ENCODE peak calls at places on chromosomes 11 and 22, in ten cellular contexts. K, I, F, G, E, A, N, D, P and O are unnamed samples.

GRCh38 chr11:10257478-10257877 is 36.5 kb downstream of the SBF2 start:
- DNase-seq in K (no peak), I (no peak), F (no peak), G (no peak), E (no peak), A (no peak), N (no peak), D (no peak), P (no peak), O (no peak)

GRCh38 chr11:35077709-35078695 is 61.0 kb upstream of the CD44 start:
- DNase-seq in K (no peak), I (no peak), F (no peak), G (no peak), E (no peak), A (peak), N (peak), D (peak), P (no peak), O (no peak)

GRCh38 chr11:82823635-82824614 is 76.3 kb downstream of the PRCP start:
- DNase-seq in K (no peak), I (peak), F (no peak), G (no peak), E (no peak), A (no peak), N (no peak), D (no peak), P (no peak), O (no peak)

GRCh38 chr11:11010624-11011127 is 152.8 kb upstream of the ZBED5 start:
- DNase-seq in K (peak), I (peak), F (peak), G (no peak), E (no peak), A (no peak), N (no peak), D (no peak), P (peak), O (no peak)

GRCh38 chr11:117909611-117910382 is 19.4 kb downstream of the TMPRSS13 start:
- DNase-seq in K (no peak), I (no peak), F (no peak), G (no peak), E (no peak), A (no peak), N (no peak), D (no peak), P (peak), O (no peak)

GRCh38 chr11:5241461-5241860 is 7.2 kb upstream of the HBD start:
- DNase-seq in K (no peak), I (no peak), F (no peak), G (no peak), E (no peak), A (no peak), N (no peak), D (no peak), P (no peak), O (no peak)

GRCh38 chr11:104000798-104001197 is 35.6 kb upstream of the DDI1 start:
- DNase-seq in K (no peak), I (peak), F (no peak), G (no peak), E (no peak), A (no peak), N (no peak), D (no peak), P (no peak), O (no peak)

GRCh38 chr11:63896071-63896470 is 20.9 kb downstream of the RCOR2 start:
- DNase-seq in K (peak), I (no peak), F (no peak), G (no peak), E (no peak), A (no peak), N (no peak), D (no peak), P (no peak), O (no peak)

GRCh38 chr11:79472736-79473536 is 32.1 kb upstream of the TENM4 start:
- DNase-seq in K (no peak), I (no peak), F (no peak), G (no peak), E (no peak), A (no peak), N (no peak), D (no peak), P (no peak), O (no peak)

GRCh38 chr11:134063991-134064747 is 4.7 kb upstream of the JAM3 start:
- DNase-seq in K (no peak), I (no peak), F (no peak), G (no peak), E (no peak), A (no peak), N (no peak), D (no peak), P (no peak), O (no peak)

GRCh38 chr11:7351228-7351627 is 99.5 kb downstream of the SYT9 start:
- DNase-seq in K (no peak), I (no peak), F (no peak), G (no peak), E (no peak), A (no peak), N (no peak), D (no peak), P (no peak), O (no peak)

GRCh38 chr11:77634724-77635123 is 2.9 kb downstream of the CLNS1A start:
- DNase-seq in K (no peak), I (no peak), F (no peak), G (no peak), E (no peak), A (no peak), N (no peak), D (no peak), P (no peak), O (no peak)

GRCh38 chr11:35337136-35337918 is 82.0 kb downstream of the SLC1A2 start:
- DNase-seq in K (no peak), I (peak), F (no peak), G (no peak), E (peak), A (peak), N (no peak), D (no peak), P (no peak), O (peak)

GRCh38 chr11:85316967-85317366 is 310.2 kb downstream of the DLG2 start:
- DNase-seq in K (no peak), I (no peak), F (no peak), G (peak), E (no peak), A (no peak), N (peak), D (no peak), P (no peak), O (no peak)

GRCh38 chr22:47497666-47498065 is 735.2 kb downstream of the TBC1D22A start:
- DNase-seq in K (no peak), I (no peak), F (no peak), G (no peak), E (no peak), A (no peak), N (no peak), D (no peak), P (no peak), O (no peak)

GRCh38 chr11:93017821-93018690 is 48.6 kb downstream of the MTNR1B start:
- DNase-seq in K (no peak), I (peak), F (no peak), G (no peak), E (no peak), A (no peak), N (no peak), D (no peak), P (peak), O (no peak)